ENCODE peak calls at places on chromosomes 13 and 19, in six cellular contexts. One of them, this sample, is unnamed. For H3K27me3 and H3K4me1, the result is how much of the 10 kb centered on the place peaks cover.

GRCh38 chr19:38665950-38666661 is 18.7 kb downstream of the ACTN4 start:
- DNase-seq in Peyer's patch: no peak
- DNase-seq in uterus: peak
- DNase-seq in psoas muscle: peak
- DNase-seq in mammary epithelial cell: no peak
- DNase-seq in thoracic aorta: no peak
- DNase-seq in this sample: no peak

GRCh38 chr19:44356383-44357111 is at the start of gene ZNF112:
- DNase-seq in mammary epithelial cell: peak
- DNase-seq in uterus: peak
- DNase-seq in psoas muscle: peak
- DNase-seq in thoracic aorta: peak
- DNase-seq in Peyer's patch: peak
- DNase-seq in this sample: peak

GRCh38 chr13:46341112-46341711 is 45.8 kb downstream of the RUBCNL start:
- DNase-seq in mammary epithelial cell: peak
- DNase-seq in Peyer's patch: no peak
- DNase-seq in thoracic aorta: no peak
- DNase-seq in uterus: no peak
- DNase-seq in psoas muscle: no peak
- DNase-seq in this sample: no peak

GRCh38 chr19:21158523-21159135 is 16.8 kb downstream of the ZNF431 start:
- DNase-seq in psoas muscle: no peak
- DNase-seq in thoracic aorta: no peak
- DNase-seq in Peyer's patch: no peak
- DNase-seq in uterus: no peak
- DNase-seq in mammary epithelial cell: peak
- DNase-seq in this sample: no peak

GRCh38 chr19:58054792-58055482 is 4.1 kb upstream of the ZNF135 start:
- DNase-seq in thoracic aorta: no peak
- DNase-seq in psoas muscle: no peak
- DNase-seq in mammary epithelial cell: no peak
- DNase-seq in Peyer's patch: no peak
- DNase-seq in uterus: peak
- DNase-seq in this sample: no peak

GRCh38 chr19:375395-376110 is 31.0 kb upstream of the MIER2 start:
- DNase-seq in uterus: no peak
- DNase-seq in Peyer's patch: no peak
- DNase-seq in mammary epithelial cell: no peak
- DNase-seq in thoracic aorta: no peak
- DNase-seq in psoas muscle: no peak
- DNase-seq in this sample: no peak

GRCh38 chr13:80901111-80902014 is 560.4 kb upstream of the SPRY2 start:
- DNase-seq in thoracic aorta: no peak
- DNase-seq in psoas muscle: no peak
- DNase-seq in uterus: no peak
- DNase-seq in Peyer's patch: no peak
- DNase-seq in mammary epithelial cell: no peak
- DNase-seq in this sample: no peak

GRCh38 chr19:49427855-49428546 is 2.8 kb downstream of the GFY start:
- DNase-seq in thoracic aorta: no peak
- DNase-seq in psoas muscle: no peak
- DNase-seq in Peyer's patch: no peak
- DNase-seq in uterus: no peak
- DNase-seq in mammary epithelial cell: peak
- DNase-seq in this sample: no peak

GRCh38 chr19:38387550-38388309 is at the start of gene GGN:
- DNase-seq in mammary epithelial cell: peak
- DNase-seq in uterus: peak
- DNase-seq in Peyer's patch: peak
- DNase-seq in thoracic aorta: peak
- DNase-seq in psoas muscle: peak
- DNase-seq in this sample: peak

GRCh38 chr13:113123226-113124150 is 889 bp downstream of the F10 start:
- DNase-seq in thoracic aorta: no peak
- DNase-seq in psoas muscle: no peak
- DNase-seq in uterus: no peak
- DNase-seq in Peyer's patch: peak
- DNase-seq in mammary epithelial cell: no peak
- DNase-seq in this sample: no peak

GRCh38 chr13:30027569-30028455 is 177.4 kb upstream of the UBL3 start:
- DNase-seq in psoas muscle: no peak
- DNase-seq in uterus: no peak
- DNase-seq in thoracic aorta: no peak
- DNase-seq in mammary epithelial cell: no peak
- DNase-seq in Peyer's patch: no peak
- DNase-seq in this sample: no peak

GRCh38 chr13:92941167-92941566 is 285.4 kb upstream of the GPC6 start:
- DNase-seq in thoracic aorta: no peak
- DNase-seq in psoas muscle: no peak
- DNase-seq in mammary epithelial cell: no peak
- DNase-seq in uterus: no peak
- DNase-seq in Peyer's patch: no peak
- DNase-seq in this sample: no peak

GRCh38 chr19:50349277-50350057 is 16.0 kb downstream of the NAPSA start:
- DNase-seq in thoracic aorta: no peak
- DNase-seq in uterus: no peak
- DNase-seq in mammary epithelial cell: no peak
- DNase-seq in psoas muscle: no peak
- DNase-seq in Peyer's patch: no peak
- DNase-seq in this sample: no peak

GRCh38 chr13:20567881-20568528 is 1.0 kb downstream of the IFT88 start:
- DNase-seq in psoas muscle: no peak
- DNase-seq in uterus: no peak
- DNase-seq in mammary epithelial cell: no peak
- DNase-seq in Peyer's patch: no peak
- DNase-seq in thoracic aorta: no peak
- DNase-seq in this sample: no peak

GRCh38 chr13:96540656-96541055 is 450.7 kb downstream of the HS6ST3 start:
- DNase-seq in psoas muscle: no peak
- DNase-seq in uterus: no peak
- DNase-seq in Peyer's patch: no peak
- DNase-seq in thoracic aorta: no peak
- DNase-seq in mammary epithelial cell: no peak
- DNase-seq in this sample: no peak

GRCh38 chr19:49712397-49712859 is 21.5 kb downstream of the CPT1C start:
- DNase-seq in psoas muscle: no peak
- DNase-seq in uterus: peak
- DNase-seq in thoracic aorta: no peak
- DNase-seq in Peyer's patch: no peak
- DNase-seq in mammary epithelial cell: no peak
- DNase-seq in this sample: no peak

GRCh38 chr19:18650048-18650435 is 13.2 kb downstream of the KLHL26 start:
- DNase-seq in Peyer's patch: no peak
- DNase-seq in thoracic aorta: no peak
- DNase-seq in psoas muscle: peak
- DNase-seq in uterus: peak
- DNase-seq in mammary epithelial cell: no peak
- DNase-seq in this sample: no peak
- H3K4me3 ChIP-seq in Peyer's patch: no peak
- H3K4me3 ChIP-seq in thoracic aorta: peak
- H3K4me3 ChIP-seq in psoas muscle: peak
- H3K4me3 ChIP-seq in uterus: peak
- H3K4me3 ChIP-seq in mammary epithelial cell: no peak
- H3K4me3 ChIP-seq in this sample: no peak

GRCh38 chr13:78604782-78605611 is 1.6 kb upstream of the POU4F1 start:
- DNase-seq in psoas muscle: no peak
- DNase-seq in uterus: no peak
- DNase-seq in Peyer's patch: no peak
- DNase-seq in mammary epithelial cell: peak
- DNase-seq in thoracic aorta: no peak
- DNase-seq in this sample: no peak
- H3K27me3 ChIP-seq in psoas muscle: half or more
- H3K27me3 ChIP-seq in uterus: half or more
- H3K27me3 ChIP-seq in Peyer's patch: under half
- H3K27me3 ChIP-seq in mammary epithelial cell: half or more
- H3K27me3 ChIP-seq in thoracic aorta: half or more
- H3K27me3 ChIP-seq in this sample: half or more

GRCh38 chr19:3646336-3647092 is 19.9 kb upstream of the CACTIN start:
- DNase-seq in Peyer's patch: no peak
- DNase-seq in uterus: no peak
- DNase-seq in psoas muscle: no peak
- DNase-seq in thoracic aorta: no peak
- DNase-seq in mammary epithelial cell: no peak
- DNase-seq in this sample: no peak
- H3K4me1 ChIP-seq in Peyer's patch: under half
- H3K4me1 ChIP-seq in uterus: under half
- H3K4me1 ChIP-seq in psoas muscle: under half
- H3K4me1 ChIP-seq in thoracic aorta: under half
- H3K4me1 ChIP-seq in mammary epithelial cell: under half
- H3K4me1 ChIP-seq in this sample: under half

DNA sequence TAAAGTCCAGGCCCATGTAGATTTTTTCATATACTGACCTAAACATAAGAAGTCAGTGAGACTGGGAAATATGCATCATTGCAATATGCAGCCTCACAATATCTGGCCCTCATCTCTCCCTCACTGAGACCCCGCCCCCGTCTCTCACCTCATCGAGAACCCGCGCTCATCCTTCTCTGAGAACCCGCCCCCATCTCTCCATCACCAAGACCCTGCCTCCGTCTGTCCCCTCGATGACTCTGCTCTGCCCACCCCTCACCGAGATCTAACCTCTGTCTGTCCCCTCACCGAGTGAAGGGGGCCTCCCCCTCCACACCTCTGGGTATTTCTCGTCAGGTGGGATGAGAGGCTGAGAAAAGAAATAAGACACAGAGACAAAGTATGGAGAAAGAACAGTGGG is 20.5 kb upstream of the ZNF846 start:
- DNase-seq in mammary epithelial cell: no peak
- DNase-seq in psoas muscle: no peak
- DNase-seq in uterus: no peak
- DNase-seq in thoracic aorta: no peak
- DNase-seq in Peyer's patch: no peak
- DNase-seq in this sample: no peak
- H3K4me3 ChIP-seq in mammary epithelial cell: no peak
- H3K4me3 ChIP-seq in psoas muscle: no peak
- H3K4me3 ChIP-seq in uterus: no peak
- H3K4me3 ChIP-seq in thoracic aorta: no peak
- H3K4me3 ChIP-seq in Peyer's patch: no peak
- H3K4me3 ChIP-seq in this sample: no peak

GRCh38 chr13:52842440-52842839 is 6.0 kb downstream of the PCDH8 start:
- DNase-seq in mammary epithelial cell: no peak
- DNase-seq in uterus: no peak
- DNase-seq in thoracic aorta: no peak
- DNase-seq in Peyer's patch: no peak
- DNase-seq in psoas muscle: no peak
- DNase-seq in this sample: no peak
- H3K27me3 ChIP-seq in mammary epithelial cell: under half
- H3K27me3 ChIP-seq in uterus: under half
- H3K27me3 ChIP-seq in thoracic aorta: under half
- H3K27me3 ChIP-seq in Peyer's patch: under half
- H3K27me3 ChIP-seq in psoas muscle: half or more
- H3K27me3 ChIP-seq in this sample: under half

GRCh38 chr13:89458456-89458855 is 1787.3 kb downstream of the SLITRK5 start:
- DNase-seq in mammary epithelial cell: peak
- DNase-seq in thoracic aorta: no peak
- DNase-seq in Peyer's patch: no peak
- DNase-seq in psoas muscle: no peak
- DNase-seq in uterus: no peak
- DNase-seq in this sample: no peak
- H3K4me1 ChIP-seq in mammary epithelial cell: under half
- H3K4me1 ChIP-seq in thoracic aorta: under half
- H3K4me1 ChIP-seq in Peyer's patch: under half
- H3K4me1 ChIP-seq in psoas muscle: under half
- H3K4me1 ChIP-seq in uterus: under half
- H3K4me1 ChIP-seq in this sample: under half

GRCh38 chr19:10007811-10008211 is 2.5 kb downstream of the COL5A3 start:
- DNase-seq in mammary epithelial cell: no peak
- DNase-seq in thoracic aorta: no peak
- DNase-seq in uterus: no peak
- DNase-seq in Peyer's patch: no peak
- DNase-seq in psoas muscle: peak
- DNase-seq in this sample: no peak

GRCh38 chr19:10009714-10010224 is 535 bp downstream of the COL5A3 start:
- DNase-seq in psoas muscle: no peak
- DNase-seq in Peyer's patch: no peak
- DNase-seq in mammary epithelial cell: peak
- DNase-seq in thoracic aorta: no peak
- DNase-seq in uterus: no peak
- DNase-seq in this sample: no peak

GRCh38 chr19:10010939-10011338 is 635 bp upstream of the COL5A3 start:
- DNase-seq in thoracic aorta: no peak
- DNase-seq in uterus: no peak
- DNase-seq in psoas muscle: no peak
- DNase-seq in mammary epithelial cell: no peak
- DNase-seq in Peyer's patch: no peak
- DNase-seq in this sample: no peak

GRCh38 chr19:10010247-10010691 is at the start of gene COL5A3:
- DNase-seq in thoracic aorta: no peak
- DNase-seq in psoas muscle: peak
- DNase-seq in uterus: peak
- DNase-seq in Peyer's patch: peak
- DNase-seq in mammary epithelial cell: peak
- DNase-seq in this sample: no peak

GRCh38 chr19:10009269-10009665 is 1.0 kb downstream of the COL5A3 start:
- DNase-seq in psoas muscle: peak
- DNase-seq in thoracic aorta: no peak
- DNase-seq in mammary epithelial cell: peak
- DNase-seq in Peyer's patch: peak
- DNase-seq in uterus: peak
- DNase-seq in this sample: peak
- H3K4me3 ChIP-seq in psoas muscle: peak
- H3K4me3 ChIP-seq in thoracic aorta: peak
- H3K4me3 ChIP-seq in mammary epithelial cell: no peak
- H3K4me3 ChIP-seq in Peyer's patch: no peak
- H3K4me3 ChIP-seq in uterus: peak
- H3K4me3 ChIP-seq in this sample: no peak

This sample was measured in iPS DF 6.9.